ENCODE peak calls at places on chromosome X, in four cellular contexts. N, C, F and Y are unnamed samples.

GRCh38 chrX:76957485-76957884 is 489.7 kb upstream of the FGF16 start:
- DNase-seq in N (no peak), F (no peak), C (no peak), Y (no peak)

GRCh38 chrX:49042581-49043219 is 457 bp downstream of the TFE3 start:
- DNase-seq in N (no peak), C (no peak), F (no peak), Y (peak; percentile 17)

GRCh38 chrX:153634832-153635231 is 12.2 kb upstream of the DUSP9 start:
- DNase-seq in N (no peak), F (no peak), C (no peak), Y (no peak)

GRCh38 chrX:77893713-77894112 is 1.5 kb downstream of the MAGT1 start:
- DNase-seq in N (no peak), C (no peak), F (no peak), Y (no peak)

GRCh38 chrX:48179691-48180090 is 16.9 kb downstream of the SSX5 start:
- DNase-seq in N (no peak), C (no peak), F (no peak), Y (no peak)

GRCh38 chrX:143437439-143437838 is 79.8 kb downstream of the SPANXN3 start:
- DNase-seq in N (no peak), F (no peak), C (no peak), Y (no peak)

GRCh38 chrX:101258260-101258581 is 32.9 kb downstream of the TAF7L start:
- DNase-seq in F (no peak), N (no peak), C (no peak), Y (no peak)

GRCh38 chrX:107996124-107996523 is 14.0 kb upstream of the TEX13B start:
- DNase-seq in N (no peak), F (no peak), C (no peak), Y (no peak)

GRCh38 chrX:135384161-135384836 is 37.4 kb upstream of the SMIM10L2A start:
- DNase-seq in N (no peak), C (no peak), F (no peak), Y (no peak)

GRCh38 chrX:106898462-106898861 is 4.7 kb downstream of the RIPPLY1 start:
- DNase-seq in N (no peak), C (peak; percentile 59), F (no peak), Y (peak; percentile 42)

GRCh38 chrX:153953892-153954617 is 9.6 kb upstream of the RENBP start:
- DNase-seq in N (no peak), C (no peak), F (no peak), Y (no peak)

GRCh38 chrX:79080131-79080530 is 64.4 kb upstream of the GPR174 start:
- DNase-seq in C (peak; percentile 32), F (no peak), N (no peak), Y (peak; percentile 0)

GRCh38 chrX:39167791-39168190 is 366.5 kb downstream of the MID1IP1 start:
- DNase-seq in F (no peak), N (no peak), C (no peak), Y (no peak)

GRCh38 chrX:82775426-82775825 is 732.7 kb upstream of the POU3F4 start:
- DNase-seq in F (no peak), C (no peak), N (no peak), Y (no peak)

GRCh38 chrX:103585421-103586313 is at the start of gene TCEAL4:
- DNase-seq in F (no peak), N (no peak), C (peak; percentile 21), Y (peak; percentile 12)

GRCh38 chrX:13828392-13828791 is 11.5 kb upstream of the GPM6B start:
- DNase-seq in C (no peak), F (no peak), N (no peak), Y (no peak)

GRCh38 chrX:134026732-134027311 is 41.4 kb upstream of the GPC3 start:
- DNase-seq in C (peak; percentile 28), F (no peak), N (peak; percentile 10), Y (peak; percentile 8)

GRCh38 chrX:46913710-46914109 is 1.5 kb downstream of the JADE3 start:
- DNase-seq in N (no peak), C (peak; percentile 34), F (no peak), Y (peak; percentile 27)

GRCh38 chrX:3204606-3205005 is 141.8 kb downstream of the MXRA5 start:
- DNase-seq in N (no peak), F (no peak), C (peak; percentile 36), Y (peak; percentile 34)

GRCh38 chrX:40325161-40325560 is 227.4 kb upstream of the BCOR start:
- DNase-seq in C (no peak), F (no peak), N (no peak), Y (no peak)

GRCh38 chrX:56468441-56468840 is 95.0 kb upstream of the UBQLN2 start:
- DNase-seq in F (no peak), N (no peak), C (no peak), Y (no peak)

GRCh38 chrX:120795301-120795700 is 80.4 kb downstream of the CT47B1 start:
- DNase-seq in N (no peak), F (no peak), C (peak; percentile 76), Y (peak; percentile 61)

GRCh38 chrX:147912093-147912801 is 528 bp downstream of the FMR1 start:
- DNase-seq in F (no peak), N (no peak), C (peak; percentile 40), Y (peak; percentile 38)

GRCh38 chrX:104351173-104351769 is 96.5 kb upstream of the ESX1 start:
- DNase-seq in F (no peak), N (peak; percentile 41), C (peak; percentile 77), Y (peak; percentile 81)

GRCh38 chrX:94058728-94059382 is 384.8 kb downstream of the FAM133A start:
- DNase-seq in C (peak; percentile 1), F (no peak), N (no peak), Y (no peak)

GRCh38 chrX:100652266-100652665 is 8.3 kb downstream of the SRPX2 start:
- DNase-seq in F (no peak), C (no peak), N (no peak), Y (no peak)

GRCh38 chrX:45845142-45845541 is 644.5 kb upstream of the DIPK2B start:
- DNase-seq in N (no peak), F (no peak), C (no peak), Y (no peak)

GRCh38 chrX:45842207-45842900 is 641.7 kb upstream of the DIPK2B start:
- DNase-seq in N (no peak), F (no peak), C (no peak), Y (peak; percentile 68)

GRCh38 chrX:45843518-45843917 is 642.8 kb upstream of the DIPK2B start:
- DNase-seq in N (no peak), C (peak; percentile 20), F (no peak), Y (no peak)

GRCh38 chrX:45842916-45843315 is 642.2 kb upstream of the DIPK2B start:
- DNase-seq in N (no peak), F (no peak), C (no peak), Y (peak; percentile 72)

GRCh38 chrX:45840411-45840950 is 639.8 kb upstream of the DIPK2B start:
- DNase-seq in C (no peak), F (no peak), N (no peak), Y (peak; percentile 73)
- H3K4me3 ChIP-seq in C (no peak overlapping the region), F (no peak overlapping the region), N (no peak overlapping the region), Y (no peak overlapping the region)

GRCh38 chrX:115912372-115912897 is 258.1 kb upstream of the AGTR2 start:
- DNase-seq in N (no peak), C (peak; percentile 4), F (no peak), Y (no peak)
- TF ChIP-seq CTCF in N (peak; percentile 12), C (peak; percentile 41), F (peak; percentile 39), Y (no peak)

DNA sequence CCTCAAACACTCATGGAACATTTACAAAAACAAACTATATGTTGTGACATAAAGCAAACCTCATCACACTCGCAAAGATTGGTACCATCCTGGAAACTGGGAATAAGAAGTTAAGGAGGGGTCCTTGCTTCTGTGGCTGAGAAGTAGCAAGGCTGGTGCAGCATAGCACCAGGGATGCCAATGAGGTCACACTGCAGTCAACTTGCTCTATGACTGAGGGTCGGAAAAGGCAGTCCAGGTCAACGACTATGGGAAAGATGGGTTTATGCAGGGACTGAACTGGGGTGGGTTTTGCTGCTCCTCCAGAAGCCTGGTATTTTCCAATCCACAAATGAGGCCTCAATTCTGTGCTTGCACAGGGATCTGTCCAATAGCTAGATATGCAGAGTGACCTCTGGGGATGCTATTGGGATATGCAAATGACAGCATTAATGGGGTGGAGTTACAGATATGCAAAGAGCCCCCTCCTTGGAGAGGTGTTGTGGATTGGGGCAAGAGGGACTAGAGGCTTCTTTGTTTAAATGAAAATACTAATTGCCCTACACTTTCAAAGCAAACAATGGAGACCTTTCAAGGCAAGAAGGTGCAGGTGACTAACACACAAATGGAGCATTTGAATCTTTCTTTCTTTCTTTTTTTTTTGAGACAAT is 7.2 kb upstream of the IL13RA1 start:
- DNase-seq in F (no peak), N (no peak), C (no peak), Y (no peak)
- H3K4me3 ChIP-seq in F (no peak overlapping the region), N (no peak overlapping the region), C (no peak overlapping the region), Y (no peak overlapping the region)

GRCh38 chrX:30620125-30620524 is 33.1 kb upstream of the GK start:
- DNase-seq in N (no peak), C (peak; percentile 75), F (no peak), Y (no peak)

GRCh38 chrX:30626402-30626801 is 26.8 kb upstream of the GK start:
- DNase-seq in N (no peak), F (no peak), C (no peak), Y (no peak)

GRCh38 chrX:30618160-30618765 is 35.0 kb upstream of the GK start:
- DNase-seq in F (no peak), N (no peak), C (peak; percentile 7), Y (no peak)

GRCh38 chrX:30620980-30621716 is 32.1 kb upstream of the GK start:
- DNase-seq in N (no peak), F (no peak), C (peak; percentile 93), Y (peak; percentile 88)

DNA sequence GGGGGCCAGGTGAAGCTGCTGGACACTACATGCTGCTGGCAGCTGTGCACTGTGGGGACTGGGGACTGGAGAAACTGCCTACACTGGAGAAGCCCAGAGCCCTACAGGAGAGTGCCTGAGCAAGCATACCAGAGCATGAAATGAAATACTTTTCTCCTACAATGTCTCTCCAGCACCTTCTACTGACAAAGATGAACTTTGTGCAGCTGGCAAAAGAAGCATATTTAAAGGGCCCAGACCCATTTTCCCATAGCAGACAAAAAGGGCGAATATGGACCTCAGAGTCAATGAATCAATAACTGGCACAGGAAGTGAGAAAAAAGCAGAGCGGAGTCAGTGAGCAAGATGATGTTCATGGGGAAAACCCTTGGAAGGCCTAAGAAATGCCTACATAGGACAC is 30.9 kb upstream of the GK start:
- DNase-seq in N (no peak), C (no peak), F (no peak), Y (no peak)
- TF ChIP-seq CTCF in N (no peak), C (no peak), F (no peak), Y (no peak)

GRCh38 chrX:55149242-55149641 is 60.4 kb downstream of the PAGE2 start:
- DNase-seq in C (peak; percentile 41), N (no peak), F (no peak), Y (no peak)
- H3K4me3 ChIP-seq in C (no peak overlapping the region), N (no peak overlapping the region), F (no peak overlapping the region), Y (no peak overlapping the region)

GRCh38 chrX:109839694-109840358 is 106.8 kb upstream of the ACSL4 start:
- DNase-seq in N (peak; percentile 10), F (no peak), C (peak; percentile 26), Y (no peak)
- TF ChIP-seq CTCF in N (no peak), F (no peak), C (no peak), Y (no peak)